ENCODE peak calls at places on chromosomes 6 and 20, in six cellular contexts. T is mesendoderm; B is CD8-positive, alpha-beta memory T cell; N is GM23338; J is K562; V is astrocyte. M is an unnamed sample. For H3K27me3, the result is how much of the 10 kb centered on the place peaks cover.

GRCh38 chr20:56469077-56469449 is 636 bp downstream of the RTF2 start:
- DNase-seq in V (no peak), T (no peak), N (no peak), B (no peak), J (no peak), M (no peak)

GRCh38 chr20:53574259-53574789 is 19.3 kb downstream of the ZNF217 start:
- DNase-seq in V (no peak), N (no peak), T (no peak), B (no peak), J (no peak), M (no peak)

GRCh38 chr6:133608620-133609019 is 280.3 kb upstream of the TCF21 start:
- DNase-seq in V (no peak), B (no peak), T (no peak), J (no peak), N (no peak), M (no peak)

GRCh38 chr20:2822073-2822472 is 5.9 kb downstream of the TMEM239 start:
- DNase-seq in V (peak), T (no peak), N (no peak), B (peak), J (peak), M (no peak)

GRCh38 chr20:20407891-20408805 is 40.2 kb downstream of the INSM1 start:
- DNase-seq in V (peak), J (no peak), N (peak), T (peak), B (no peak), M (peak)

GRCh38 chr20:3712279-3712873 is at the start of gene SIGLEC1:
- DNase-seq in T (no peak), N (no peak), B (no peak), V (no peak), J (no peak), M (no peak)

GRCh38 chr6:114144887-114145851 is 174.2 kb upstream of the HDAC2 start:
- DNase-seq in J (no peak), V (no peak), N (peak), B (no peak), T (peak), M (no peak)

GRCh38 chr6:165663736-165664552 is 903 bp upstream of the PDE10A start:
- DNase-seq in B (no peak), V (peak), J (no peak), T (peak), N (peak), M (no peak)

GRCh38 chr6:90459225-90459758 is 127.6 kb downstream of the MAP3K7 start:
- DNase-seq in B (no peak), J (no peak), N (no peak), T (no peak), V (no peak), M (no peak)

GRCh38 chr20:52190437-52191131 is 995 bp downstream of the ZFP64 start:
- DNase-seq in T (peak), N (peak), J (peak), B (peak), V (no peak), M (peak)

GRCh38 chr6:14430218-14430617 is 312.6 kb downstream of the CD83 start:
- DNase-seq in N (no peak), B (no peak), J (no peak), T (no peak), V (no peak), M (no peak)

GRCh38 chr6:85436408-85436807 is 13.5 kb upstream of the NT5E start:
- DNase-seq in N (no peak), B (no peak), J (no peak), V (peak), T (no peak), M (no peak)

GRCh38 chr6:4935486-4935885 is 68.4 kb downstream of the RPP40 start:
- DNase-seq in J (no peak), N (no peak), T (no peak), B (no peak), V (no peak), M (no peak)

GRCh38 chr20:62675156-62675871 is 33.0 kb downstream of the SLCO4A1 start:
- DNase-seq in V (no peak), T (no peak), N (no peak), J (no peak), B (no peak), M (peak)

GRCh38 chr6:168418631-168419250 is 22.2 kb upstream of the SMOC2 start:
- DNase-seq in J (no peak), T (no peak), N (no peak), B (no peak), V (no peak), M (no peak)

GRCh38 chr6:56916849-56917551 is 37.9 kb upstream of the BEND6 start:
- DNase-seq in V (peak), N (no peak), B (no peak), J (no peak), T (no peak), M (no peak)

GRCh38 chr6:14730654-14731053 is 515.2 kb upstream of the JARID2 start:
- DNase-seq in J (no peak), N (no peak), B (no peak), T (no peak), V (no peak), M (no peak)

GRCh38 chr6:156718647-156719394 is 58.4 kb upstream of the ARID1B start:
- DNase-seq in J (peak), V (peak), N (peak), T (peak), B (no peak), M (no peak)

GRCh38 chr20:18743665-18744440 is 69.7 kb upstream of the SCP2D1 start:
- DNase-seq in B (no peak), J (no peak), T (no peak), N (no peak), V (no peak), M (no peak)

GRCh38 chr6:132202569-132202968 is 198.7 kb downstream of the MOXD1 start:
- DNase-seq in V (peak), N (no peak), J (no peak), T (no peak), B (no peak), M (no peak)

GRCh38 chr20:17693534-17694001 is 6.2 kb upstream of the BANF2 start:
- DNase-seq in N (peak), J (no peak), B (no peak), T (no peak), V (peak), M (no peak)

GRCh38 chr6:128062882-128063603 is 162.2 kb upstream of the THEMIS start:
- DNase-seq in J (no peak), N (no peak), B (no peak), T (no peak), V (peak), M (no peak)

GRCh38 chr6:56524891-56525703 is 117.6 kb downstream of the DST start:
- DNase-seq in J (no peak), V (peak), B (no peak), T (no peak), N (no peak), M (no peak)

GRCh38 chr6:93017213-93017612 is 402.1 kb downstream of the EPHA7 start:
- DNase-seq in B (no peak), T (peak), V (no peak), N (peak), J (no peak), M (peak)

GRCh38 chr6:43221046-43221773 is 8.1 kb downstream of the DNPH1 start:
- DNase-seq in V (peak), N (no peak), J (no peak), B (no peak), T (no peak), M (peak)

GRCh38 chr6:4102687-4103244 is 23.8 kb upstream of the FAM217A start:
- DNase-seq in B (no peak), V (no peak), J (no peak), N (no peak), T (no peak), M (peak)

GRCh38 chr6:132130530-132131298 is 179.5 kb upstream of the CCN2 start:
- DNase-seq in V (peak), B (no peak), T (no peak), N (no peak), J (no peak), M (no peak)

GRCh38 chr6:163513570-163514166 is 99.2 kb downstream of the QKI start:
- DNase-seq in B (no peak), V (no peak), J (no peak), T (no peak), N (no peak), M (no peak)

GRCh38 chr20:44692932-44693476 is 22.2 kb upstream of the CCN5 start:
- DNase-seq in N (no peak), V (peak), T (peak), J (no peak), B (no peak), M (no peak)

GRCh38 chr6:142356271-142356938 is 54.6 kb downstream of the ADGRG6 start:
- DNase-seq in T (no peak), V (peak), J (no peak), B (no peak), N (no peak), M (no peak)

GRCh38 chr6:22248513-22249308 is 48.1 kb downstream of the PRL start:
- DNase-seq in N (no peak), V (peak), T (peak), B (no peak), J (no peak), M (no peak)

GRCh38 chr6:150290429-150290828 is 78.4 kb upstream of the IYD start:
- DNase-seq in V (peak), N (no peak), J (no peak), B (no peak), T (no peak), M (no peak)

GRCh38 chr20:3788685-3789155 is 2.2 kb upstream of the CENPB start:
- DNase-seq in T (no peak), N (no peak), J (no peak), V (no peak), B (no peak), M (no peak)

GRCh38 chr6:168145747-168146596 is 67.0 kb upstream of the FRMD1 start:
- DNase-seq in V (no peak), T (no peak), B (no peak), N (no peak), J (no peak), M (no peak)

GRCh38 chr20:32474967-32475819 is 109.9 kb downstream of the NOL4L start:
- DNase-seq in N (peak), V (peak), T (peak), J (peak), B (no peak), M (no peak)

GRCh38 chr20:63955846-63956663 is at the start of gene UCKL1:
- DNase-seq in B (peak), V (peak), N (peak), J (peak), T (peak), M (peak)

GRCh38 chr20:35280523-35280922 is 2.6 kb upstream of the MMP24OS start:
- DNase-seq in B (no peak), J (no peak), N (no peak), V (no peak), T (no peak), M (no peak)
- H3K27ac ChIP-seq in B (no peak), J (no peak), N (peak), V (no peak), T (no peak), M (no peak)

GRCh38 chr20:48025061-48025515 is 239.8 kb upstream of the SULF2 start:
- DNase-seq in N (peak), J (no peak), B (no peak), V (peak), T (peak), M (peak)

GRCh38 chr20:48025661-48026060 is 240.4 kb upstream of the SULF2 start:
- DNase-seq in B (no peak), N (no peak), T (no peak), V (peak), J (no peak), M (no peak)

DNA sequence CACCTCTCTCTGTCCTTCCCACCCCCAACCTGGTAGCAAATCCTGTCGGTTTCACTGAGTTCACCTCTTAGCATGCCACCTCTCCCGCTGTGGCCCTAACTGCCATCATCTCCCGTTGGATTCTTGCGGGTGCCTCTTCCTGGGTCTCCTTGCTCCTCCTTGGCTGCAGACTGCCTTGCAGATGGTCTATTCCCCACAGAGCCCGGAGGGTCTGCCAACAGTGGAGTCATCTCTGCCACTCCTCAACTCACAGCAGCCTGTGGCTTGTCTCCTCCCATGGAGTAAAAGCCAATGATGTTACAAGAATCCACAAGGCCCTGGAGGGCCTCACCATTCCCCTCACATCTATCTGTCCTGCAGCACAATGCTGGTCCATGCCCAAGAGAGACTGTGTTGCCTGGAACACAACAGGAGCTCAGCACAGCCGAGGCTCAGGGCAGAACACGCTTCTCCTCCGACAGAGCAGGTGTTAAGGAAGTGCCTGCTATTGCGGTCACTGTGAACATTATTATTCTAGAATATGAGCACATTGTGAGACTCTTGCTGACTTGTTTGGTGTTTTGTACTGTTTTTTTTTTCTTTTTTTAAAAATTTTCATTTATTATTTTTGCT is 241.8 kb upstream of the SULF2 start:
- DNase-seq in J (no peak), T (no peak), N (no peak), V (peak), B (no peak), M (no peak)
- H3K4me3 ChIP-seq in J (no peak), T (no peak), N (no peak), V (no peak), B (no peak), M (no peak)

DNA sequence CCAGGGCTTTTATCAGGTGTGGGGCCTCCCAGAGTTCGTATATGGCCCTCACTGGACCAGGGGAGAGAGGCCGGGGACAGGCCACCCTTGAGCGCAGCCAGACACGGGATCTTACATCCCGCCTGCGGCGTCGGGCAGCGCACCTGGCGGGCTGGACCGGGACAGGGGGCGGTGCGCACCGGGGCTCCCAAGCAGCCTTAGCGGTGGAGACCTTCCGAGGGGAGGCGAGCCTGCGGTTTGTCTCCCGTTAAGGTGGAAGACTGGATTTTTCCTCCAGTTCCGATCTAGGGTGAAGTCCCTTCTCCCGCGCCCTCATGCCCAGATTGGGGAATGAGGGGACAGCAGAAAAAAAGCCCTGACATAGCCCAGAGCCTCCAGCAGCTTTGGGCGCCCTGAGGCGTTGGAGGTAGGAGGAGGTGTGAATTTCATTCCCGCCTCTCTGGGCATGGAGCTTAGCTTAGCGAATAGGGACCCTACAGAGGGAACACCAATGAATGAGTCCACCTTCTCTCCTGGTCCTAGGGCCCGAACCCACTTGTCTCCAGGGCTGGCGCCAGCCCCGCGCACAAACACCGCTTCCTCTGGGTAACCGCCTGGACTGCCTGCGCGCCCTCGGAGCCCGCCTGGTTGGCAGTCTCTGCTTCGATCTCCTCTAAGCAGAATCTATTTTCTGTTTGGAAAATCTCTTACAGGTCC is 6.7 kb upstream of the LAMP5 start:
- DNase-seq in V (no peak), T (peak), B (no peak), J (no peak), N (peak), M (no peak)
- H3K27me3 ChIP-seq in V (half or more), T (half or more), B (under half), J (under half), N (half or more), M (under half)

GRCh38 chr20:58408603-58409246 is 19.7 kb downstream of the VAPB start:
- DNase-seq in B (no peak), V (no peak), J (no peak), T (no peak), N (no peak), M (no peak)
- H3K27ac ChIP-seq in B (no peak), V (no peak), J (no peak), T (no peak), N (peak), M (no peak)

GRCh38 chr20:58921564-58921963 is 59.5 kb upstream of the NELFCD start:
- DNase-seq in V (no peak), B (no peak), N (no peak), T (no peak), J (no peak), M (no peak)

GRCh38 chr20:58923117-58923712 is 57.8 kb upstream of the NELFCD start:
- DNase-seq in J (no peak), T (no peak), N (no peak), B (no peak), V (no peak), M (no peak)

GRCh38 chr20:58926802-58927489 is 54.1 kb upstream of the NELFCD start:
- DNase-seq in T (no peak), J (no peak), B (no peak), N (no peak), V (no peak), M (no peak)

GRCh38 chr20:58927490-58928061 is 53.5 kb upstream of the NELFCD start:
- DNase-seq in B (no peak), T (no peak), V (no peak), J (no peak), N (no peak), M (no peak)

DNA sequence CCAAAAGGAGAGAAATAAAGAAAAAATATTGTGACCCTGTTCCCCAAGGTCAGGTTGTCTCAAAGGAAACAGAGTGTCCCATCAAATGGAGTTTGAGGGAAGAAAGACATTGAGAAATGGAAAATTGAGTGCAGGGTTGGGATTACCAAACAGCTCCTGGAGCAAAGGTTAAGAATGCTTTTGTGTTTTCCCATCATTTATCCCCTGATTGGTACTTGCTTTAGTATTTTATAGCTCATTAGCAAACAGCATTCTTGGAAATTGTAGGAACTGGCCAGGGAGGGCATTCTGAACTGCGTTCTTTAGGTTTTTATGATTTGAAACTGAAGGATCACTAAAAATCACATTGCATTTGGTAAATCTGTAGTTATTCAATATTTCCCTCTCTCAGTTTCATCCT is 59.0 kb upstream of the NELFCD start:
- DNase-seq in V (no peak), B (no peak), J (no peak), T (no peak), N (no peak), M (no peak)
- H3K4me3 ChIP-seq in V (no peak), B (no peak), J (no peak), T (no peak), N (no peak), M (no peak)

DNA sequence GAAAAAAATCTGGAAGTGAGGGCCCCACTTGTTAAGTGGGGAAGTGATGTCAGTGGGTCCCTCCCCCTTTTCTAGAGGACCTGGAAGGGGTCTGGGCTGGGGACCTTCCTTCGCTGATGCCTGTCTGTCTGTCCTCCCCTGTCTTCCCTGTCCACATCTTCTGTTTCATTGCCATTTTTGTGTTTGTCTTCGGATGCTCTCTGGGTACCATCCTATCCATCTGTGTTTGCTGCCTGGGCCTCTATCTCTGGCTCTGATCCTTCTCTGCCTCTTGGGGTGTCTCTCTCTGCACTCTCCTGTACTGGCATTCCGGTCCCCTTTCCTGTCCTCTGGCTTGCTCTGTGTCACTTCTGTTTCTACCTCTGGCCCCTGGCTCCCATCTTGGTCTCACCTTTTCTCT is 2.3 kb downstream of the TMEM151B start:
- DNase-seq in B (no peak), N (no peak), V (no peak), T (no peak), J (no peak), M (no peak)
- H3K27me3 ChIP-seq in B (half or more), N (under half), V (under half), T (under half), J (half or more), M (under half)

GRCh38 chr20:45867129-45867810 is 9.9 kb downstream of the ZSWIM3 start:
- DNase-seq in T (no peak), V (no peak), N (no peak), J (no peak), B (no peak), M (no peak)
- H3K27ac ChIP-seq in T (no peak), V (peak), N (no peak), J (no peak), B (no peak), M (no peak)